ENCODE peak calls at places on chromosomes 6 and 20, in eight cellular contexts. One of them, this sample, is unnamed.

GRCh38 chr6:135686784-135687301 is 164.7 kb upstream of the PDE7B start:
- DNase-seq in cardiac fibroblast: peak
- DNase-seq in glutamatergic neuron: no peak
- DNase-seq in vagina: no peak
- DNase-seq in epithelial cell of esophagus: peak
- DNase-seq in neural crest cell: no peak
- DNase-seq in progenitor cell of endocrine pancreas: no peak
- DNase-seq in GM20000: no peak
- DNase-seq in this sample: no peak

GRCh38 chr6:165884813-165885765 is 222.0 kb upstream of the PDE10A start:
- DNase-seq in cardiac fibroblast: peak
- DNase-seq in glutamatergic neuron: peak
- DNase-seq in vagina: peak
- DNase-seq in epithelial cell of esophagus: peak
- DNase-seq in neural crest cell: peak
- DNase-seq in progenitor cell of endocrine pancreas: peak
- DNase-seq in GM20000: peak
- DNase-seq in this sample: peak

GRCh38 chr6:93017213-93017612 is 402.1 kb downstream of the EPHA7 start:
- DNase-seq in cardiac fibroblast: no peak
- DNase-seq in glutamatergic neuron: peak
- DNase-seq in vagina: no peak
- DNase-seq in epithelial cell of esophagus: no peak
- DNase-seq in neural crest cell: no peak
- DNase-seq in progenitor cell of endocrine pancreas: no peak
- DNase-seq in GM20000: no peak
- DNase-seq in this sample: no peak

GRCh38 chr20:23658336-23658735 is 20.6 kb upstream of the CST3 start:
- DNase-seq in cardiac fibroblast: no peak
- DNase-seq in glutamatergic neuron: no peak
- DNase-seq in vagina: no peak
- DNase-seq in epithelial cell of esophagus: no peak
- DNase-seq in neural crest cell: no peak
- DNase-seq in progenitor cell of endocrine pancreas: no peak
- DNase-seq in GM20000: no peak
- DNase-seq in this sample: no peak

GRCh38 chr20:20552076-20552475 is 160.4 kb downstream of the RALGAPA2 start:
- DNase-seq in cardiac fibroblast: no peak
- DNase-seq in glutamatergic neuron: peak
- DNase-seq in vagina: no peak
- DNase-seq in epithelial cell of esophagus: no peak
- DNase-seq in neural crest cell: no peak
- DNase-seq in progenitor cell of endocrine pancreas: no peak
- DNase-seq in GM20000: no peak
- DNase-seq in this sample: no peak

GRCh38 chr6:97958143-97958542 is 675.1 kb upstream of the MMS22L start:
- DNase-seq in cardiac fibroblast: no peak
- DNase-seq in glutamatergic neuron: peak
- DNase-seq in vagina: no peak
- DNase-seq in epithelial cell of esophagus: peak
- DNase-seq in neural crest cell: peak
- DNase-seq in progenitor cell of endocrine pancreas: no peak
- DNase-seq in GM20000: no peak
- DNase-seq in this sample: no peak

GRCh38 chr6:43887906-43888683 is 118.1 kb downstream of the VEGFA start:
- DNase-seq in cardiac fibroblast: no peak
- DNase-seq in glutamatergic neuron: no peak
- DNase-seq in vagina: no peak
- DNase-seq in epithelial cell of esophagus: no peak
- DNase-seq in neural crest cell: no peak
- DNase-seq in progenitor cell of endocrine pancreas: no peak
- DNase-seq in GM20000: no peak
- DNase-seq in this sample: no peak

GRCh38 chr6:125753218-125753936 is 3.9 kb downstream of the HEY2 start:
- DNase-seq in cardiac fibroblast: peak
- DNase-seq in glutamatergic neuron: no peak
- DNase-seq in vagina: no peak
- DNase-seq in epithelial cell of esophagus: peak
- DNase-seq in neural crest cell: no peak
- DNase-seq in progenitor cell of endocrine pancreas: no peak
- DNase-seq in GM20000: peak
- DNase-seq in this sample: no peak

GRCh38 chr20:48584391-48585249 is 243.2 kb downstream of the PREX1 start:
- DNase-seq in cardiac fibroblast: no peak
- DNase-seq in glutamatergic neuron: no peak
- DNase-seq in vagina: no peak
- DNase-seq in epithelial cell of esophagus: no peak
- DNase-seq in neural crest cell: no peak
- DNase-seq in progenitor cell of endocrine pancreas: no peak
- DNase-seq in GM20000: no peak
- DNase-seq in this sample: no peak

GRCh38 chr6:75546401-75546800 is 52.8 kb upstream of the FILIP1 start:
- DNase-seq in cardiac fibroblast: peak
- DNase-seq in glutamatergic neuron: no peak
- DNase-seq in vagina: no peak
- DNase-seq in epithelial cell of esophagus: peak
- DNase-seq in neural crest cell: no peak
- DNase-seq in progenitor cell of endocrine pancreas: no peak
- DNase-seq in GM20000: no peak
- DNase-seq in this sample: no peak

GRCh38 chr6:11769816-11770545 is 8.6 kb downstream of the ADTRP start:
- DNase-seq in cardiac fibroblast: no peak
- DNase-seq in glutamatergic neuron: no peak
- DNase-seq in vagina: no peak
- DNase-seq in epithelial cell of esophagus: peak
- DNase-seq in neural crest cell: no peak
- DNase-seq in progenitor cell of endocrine pancreas: no peak
- DNase-seq in GM20000: no peak
- DNase-seq in this sample: no peak

GRCh38 chr20:12975833-12976608 is 32.8 kb upstream of the SPTLC3 start:
- DNase-seq in cardiac fibroblast: no peak
- DNase-seq in glutamatergic neuron: no peak
- DNase-seq in vagina: no peak
- DNase-seq in epithelial cell of esophagus: no peak
- DNase-seq in neural crest cell: no peak
- DNase-seq in progenitor cell of endocrine pancreas: no peak
- DNase-seq in GM20000: no peak
- DNase-seq in this sample: no peak

GRCh38 chr20:58696411-58696961 is 3.9 kb downstream of the NPEPL1 start:
- DNase-seq in cardiac fibroblast: no peak
- DNase-seq in glutamatergic neuron: no peak
- DNase-seq in vagina: no peak
- DNase-seq in epithelial cell of esophagus: no peak
- DNase-seq in neural crest cell: no peak
- DNase-seq in progenitor cell of endocrine pancreas: no peak
- DNase-seq in GM20000: no peak
- DNase-seq in this sample: no peak

GRCh38 chr6:96620851-96621250 is 57.9 kb downstream of the FHL5 start:
- DNase-seq in cardiac fibroblast: no peak
- DNase-seq in glutamatergic neuron: no peak
- DNase-seq in vagina: no peak
- DNase-seq in epithelial cell of esophagus: no peak
- DNase-seq in neural crest cell: no peak
- DNase-seq in progenitor cell of endocrine pancreas: no peak
- DNase-seq in GM20000: no peak
- DNase-seq in this sample: no peak

GRCh38 chr20:813386-813785 is 20.1 kb upstream of the FAM110A start:
- DNase-seq in cardiac fibroblast: peak
- DNase-seq in glutamatergic neuron: no peak
- DNase-seq in vagina: no peak
- DNase-seq in epithelial cell of esophagus: no peak
- DNase-seq in neural crest cell: no peak
- DNase-seq in progenitor cell of endocrine pancreas: no peak
- DNase-seq in GM20000: no peak
- DNase-seq in this sample: no peak

GRCh38 chr6:115890238-115890637 is 170.5 kb downstream of the FRK start:
- DNase-seq in cardiac fibroblast: no peak
- DNase-seq in glutamatergic neuron: no peak
- DNase-seq in vagina: no peak
- DNase-seq in epithelial cell of esophagus: peak
- DNase-seq in neural crest cell: no peak
- DNase-seq in progenitor cell of endocrine pancreas: no peak
- DNase-seq in GM20000: no peak
- DNase-seq in this sample: no peak

GRCh38 chr6:3233321-3233720 is 5.9 kb upstream of the TUBB2B start:
- DNase-seq in cardiac fibroblast: no peak
- DNase-seq in glutamatergic neuron: no peak
- DNase-seq in vagina: no peak
- DNase-seq in epithelial cell of esophagus: peak
- DNase-seq in neural crest cell: no peak
- DNase-seq in progenitor cell of endocrine pancreas: no peak
- DNase-seq in GM20000: no peak
- DNase-seq in this sample: no peak

GRCh38 chr6:49541210-49541724 is 9.2 kb upstream of the C6orf141 start:
- DNase-seq in cardiac fibroblast: peak
- DNase-seq in glutamatergic neuron: no peak
- DNase-seq in vagina: no peak
- DNase-seq in epithelial cell of esophagus: peak
- DNase-seq in neural crest cell: no peak
- DNase-seq in progenitor cell of endocrine pancreas: no peak
- DNase-seq in GM20000: no peak
- DNase-seq in this sample: no peak

GRCh38 chr6:30885481-30885998 is 1.2 kb downstream of the DDR1 start:
- DNase-seq in cardiac fibroblast: peak
- DNase-seq in glutamatergic neuron: no peak
- DNase-seq in vagina: no peak
- DNase-seq in epithelial cell of esophagus: peak
- DNase-seq in neural crest cell: no peak
- DNase-seq in progenitor cell of endocrine pancreas: no peak
- DNase-seq in GM20000: peak
- DNase-seq in this sample: peak

GRCh38 chr6:107612762-107613415 is 123.0 kb downstream of the SOBP start:
- DNase-seq in cardiac fibroblast: peak
- DNase-seq in glutamatergic neuron: no peak
- DNase-seq in vagina: no peak
- DNase-seq in epithelial cell of esophagus: no peak
- DNase-seq in neural crest cell: no peak
- DNase-seq in progenitor cell of endocrine pancreas: no peak
- DNase-seq in GM20000: no peak
- DNase-seq in this sample: no peak

GRCh38 chr6:134240664-134241431 is 77.1 kb downstream of the SGK1 start:
- DNase-seq in cardiac fibroblast: no peak
- DNase-seq in glutamatergic neuron: no peak
- DNase-seq in vagina: no peak
- DNase-seq in epithelial cell of esophagus: peak
- DNase-seq in neural crest cell: no peak
- DNase-seq in progenitor cell of endocrine pancreas: no peak
- DNase-seq in GM20000: no peak
- DNase-seq in this sample: peak

GRCh38 chr6:43009124-43009523 is 4.6 kb downstream of the MEA1 start:
- DNase-seq in cardiac fibroblast: peak
- DNase-seq in glutamatergic neuron: peak
- DNase-seq in vagina: no peak
- DNase-seq in epithelial cell of esophagus: peak
- DNase-seq in neural crest cell: peak
- DNase-seq in progenitor cell of endocrine pancreas: no peak
- DNase-seq in GM20000: peak
- DNase-seq in this sample: no peak

GRCh38 chr6:109373762-109374161 is 8.5 kb downstream of the CD164 start:
- DNase-seq in cardiac fibroblast: no peak
- DNase-seq in glutamatergic neuron: no peak
- DNase-seq in vagina: no peak
- DNase-seq in epithelial cell of esophagus: no peak
- DNase-seq in neural crest cell: no peak
- DNase-seq in progenitor cell of endocrine pancreas: no peak
- DNase-seq in GM20000: peak
- DNase-seq in this sample: no peak

GRCh38 chr6:49582529-49582928 is 32.1 kb downstream of the C6orf141 start:
- DNase-seq in cardiac fibroblast: peak
- DNase-seq in glutamatergic neuron: no peak
- DNase-seq in vagina: no peak
- DNase-seq in epithelial cell of esophagus: no peak
- DNase-seq in neural crest cell: no peak
- DNase-seq in progenitor cell of endocrine pancreas: no peak
- DNase-seq in GM20000: no peak
- DNase-seq in this sample: no peak

GRCh38 chr6:98352348-98352747 is 482.0 kb upstream of the POU3F2 start:
- DNase-seq in cardiac fibroblast: no peak
- DNase-seq in glutamatergic neuron: no peak
- DNase-seq in vagina: no peak
- DNase-seq in epithelial cell of esophagus: no peak
- DNase-seq in neural crest cell: no peak
- DNase-seq in progenitor cell of endocrine pancreas: no peak
- DNase-seq in GM20000: no peak
- DNase-seq in this sample: no peak

GRCh38 chr6:77030929-77031674 is 432.2 kb downstream of the HTR1B start:
- DNase-seq in cardiac fibroblast: peak
- DNase-seq in glutamatergic neuron: no peak
- DNase-seq in vagina: no peak
- DNase-seq in epithelial cell of esophagus: no peak
- DNase-seq in neural crest cell: no peak
- DNase-seq in progenitor cell of endocrine pancreas: no peak
- DNase-seq in GM20000: no peak
- DNase-seq in this sample: no peak
- TF ChIP-seq CTCF in cardiac fibroblast: no peak
- TF ChIP-seq CTCF in glutamatergic neuron: no peak
- TF ChIP-seq CTCF in vagina: no peak
- TF ChIP-seq CTCF in epithelial cell of esophagus: no peak
- TF ChIP-seq CTCF in neural crest cell: no peak
- TF ChIP-seq CTCF in progenitor cell of endocrine pancreas: no peak
- TF ChIP-seq CTCF in GM20000: no peak
- TF ChIP-seq CTCF in this sample: no peak

GRCh38 chr20:4014031-4014474 is 1.3 kb downstream of the RNF24 start:
- DNase-seq in cardiac fibroblast: peak
- DNase-seq in glutamatergic neuron: no peak
- DNase-seq in vagina: no peak
- DNase-seq in epithelial cell of esophagus: peak
- DNase-seq in neural crest cell: no peak
- DNase-seq in progenitor cell of endocrine pancreas: no peak
- DNase-seq in GM20000: peak
- DNase-seq in this sample: no peak
- TF ChIP-seq CTCF in cardiac fibroblast: peak
- TF ChIP-seq CTCF in glutamatergic neuron: no peak
- TF ChIP-seq CTCF in vagina: peak
- TF ChIP-seq CTCF in epithelial cell of esophagus: peak
- TF ChIP-seq CTCF in neural crest cell: no peak
- TF ChIP-seq CTCF in progenitor cell of endocrine pancreas: peak
- TF ChIP-seq CTCF in GM20000: peak
- TF ChIP-seq CTCF in this sample: peak

DNA sequence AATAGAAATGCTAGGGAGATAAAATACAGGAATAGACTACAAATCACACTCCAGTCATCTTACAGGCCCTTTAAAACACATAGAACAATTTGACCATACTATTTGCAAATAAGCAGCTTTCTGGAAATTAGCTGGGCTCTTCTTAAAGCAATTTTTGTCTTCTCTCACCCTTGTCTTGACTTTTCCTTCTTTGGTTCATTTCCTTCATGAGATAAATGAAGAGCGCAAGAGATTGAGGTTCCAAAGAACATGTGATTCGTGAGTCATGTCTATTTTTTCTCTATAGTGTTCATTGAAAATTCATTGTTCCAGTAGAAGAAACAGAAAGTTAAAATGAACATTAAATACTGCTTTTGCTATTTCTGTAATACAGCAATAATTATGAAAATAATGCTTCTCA is 33.9 kb downstream of the PRDM1 start:
- DNase-seq in cardiac fibroblast: peak
- DNase-seq in glutamatergic neuron: no peak
- DNase-seq in vagina: no peak
- DNase-seq in epithelial cell of esophagus: no peak
- DNase-seq in neural crest cell: no peak
- DNase-seq in progenitor cell of endocrine pancreas: no peak
- DNase-seq in GM20000: no peak
- DNase-seq in this sample: no peak
- TF ChIP-seq CTCF in cardiac fibroblast: no peak
- TF ChIP-seq CTCF in glutamatergic neuron: no peak
- TF ChIP-seq CTCF in vagina: no peak
- TF ChIP-seq CTCF in epithelial cell of esophagus: no peak
- TF ChIP-seq CTCF in neural crest cell: no peak
- TF ChIP-seq CTCF in progenitor cell of endocrine pancreas: no peak
- TF ChIP-seq CTCF in GM20000: no peak
- TF ChIP-seq CTCF in this sample: no peak

GRCh38 chr6:25341923-25342619 is 62.9 kb downstream of the CARMIL1 start:
- DNase-seq in cardiac fibroblast: no peak
- DNase-seq in glutamatergic neuron: no peak
- DNase-seq in vagina: no peak
- DNase-seq in epithelial cell of esophagus: no peak
- DNase-seq in neural crest cell: no peak
- DNase-seq in progenitor cell of endocrine pancreas: no peak
- DNase-seq in GM20000: no peak
- DNase-seq in this sample: no peak
- TF ChIP-seq CTCF in cardiac fibroblast: no peak
- TF ChIP-seq CTCF in glutamatergic neuron: no peak
- TF ChIP-seq CTCF in vagina: no peak
- TF ChIP-seq CTCF in epithelial cell of esophagus: no peak
- TF ChIP-seq CTCF in neural crest cell: no peak
- TF ChIP-seq CTCF in progenitor cell of endocrine pancreas: no peak
- TF ChIP-seq CTCF in GM20000: no peak
- TF ChIP-seq CTCF in this sample: no peak